ENCODE peak calls at places on chromosomes 12 and 14, in five cellular contexts. W, R, M, J and E are unnamed samples. For H3K4me1 and H3K27me3, the result is how much of the 10 kb centered on the place peaks cover.

GRCh38 chr12:131929530-131930456 is 717 bp downstream of the PUS1 start:
- DNase-seq in R (peak), J (peak), M (no peak), W (no peak), E (peak)

GRCh38 chr14:21933681-21934080 is 260.1 kb upstream of the OR4E1 start:
- DNase-seq in J (no peak), R (no peak), M (no peak), W (no peak), E (peak)

GRCh38 chr12:39404000-39404399 is 38.9 kb downstream of the KIF21A start:
- DNase-seq in J (no peak), W (no peak), M (no peak), R (no peak), E (no peak)

GRCh38 chr12:15208140-15208539 is 13.1 kb downstream of the RERG start:
- DNase-seq in R (no peak), J (no peak), M (no peak), W (no peak), E (peak)

GRCh38 chr12:10189653-10190052 is 10.8 kb downstream of the TMEM52B start:
- DNase-seq in R (no peak), M (no peak), J (peak), W (no peak), E (peak)

GRCh38 chr14:104320611-104321086 is 182.3 kb downstream of the KIF26A start:
- DNase-seq in R (peak), J (no peak), W (no peak), M (peak), E (no peak)

GRCh38 chr14:48333221-48333910 is 658.0 kb upstream of the MDGA2 start:
- DNase-seq in J (peak), R (no peak), M (no peak), W (no peak), E (no peak)

GRCh38 chr14:105458010-105458409 is 16.6 kb upstream of the CRIP2 start:
- DNase-seq in W (no peak), R (no peak), M (no peak), J (no peak), E (no peak)

GRCh38 chr12:26523708-26524150 is 309.3 kb downstream of the ITPR2 start:
- DNase-seq in J (peak), M (peak), W (peak), R (no peak), E (peak)

GRCh38 chr12:83042441-83043215 is 355.9 kb downstream of the TMTC2 start:
- DNase-seq in M (peak), J (peak), W (no peak), R (no peak), E (no peak)

GRCh38 chr14:21300892-21301291 is 21.0 kb downstream of the RPGRIP1 start:
- DNase-seq in R (peak), J (peak), W (no peak), M (no peak), E (peak)

GRCh38 chr14:36067428-36068187 is 108.9 kb downstream of the PTCSC3 start:
- DNase-seq in W (no peak), J (no peak), M (no peak), R (no peak), E (no peak)

GRCh38 chr14:106174206-106174605 is 647.8 kb downstream of the TMEM121 start:
- DNase-seq in J (no peak), M (no peak), R (no peak), W (no peak), E (no peak)

GRCh38 chr14:101501858-101502615 is 59.3 kb upstream of the DIO3 start:
- DNase-seq in M (no peak), J (no peak), W (peak), R (peak), E (no peak)

GRCh38 chr12:89827592-89827991 is 119.0 kb upstream of the ATP2B1 start:
- DNase-seq in M (no peak), R (no peak), W (no peak), J (no peak), E (no peak)

GRCh38 chr12:60072911-60073310 is 477.1 kb downstream of the SLC16A7 start:
- DNase-seq in J (peak), M (no peak), W (no peak), R (no peak), E (no peak)

GRCh38 chr14:69314327-69314726 is 54.4 kb downstream of the GALNT16 start:
- DNase-seq in J (no peak), M (peak), W (peak), R (no peak), E (no peak)

GRCh38 chr12:20483776-20484175 is 115.4 kb downstream of the PDE3A start:
- DNase-seq in J (no peak), W (no peak), M (no peak), R (no peak), E (peak)

GRCh38 chr14:57008534-57008933 is 198.3 kb upstream of the OTX2 start:
- DNase-seq in R (no peak), J (no peak), M (no peak), W (no peak), E (no peak)

GRCh38 chr14:91202234-91202974 is 42.1 kb downstream of the GPR68 start:
- DNase-seq in M (no peak), R (no peak), J (peak), W (peak), E (no peak)

GRCh38 chr14:104389326-104390220 is 190.0 kb upstream of the C14orf180 start:
- DNase-seq in M (no peak), W (peak), J (no peak), R (peak), E (no peak)

GRCh38 chr14:77197988-77198387 is 16.4 kb downstream of the TMEM63C start:
- DNase-seq in R (no peak), M (no peak), W (no peak), J (no peak), E (no peak)

GRCh38 chr14:73754911-73755360 is 40.8 kb upstream of the PNMA1 start:
- DNase-seq in M (no peak), R (peak), J (peak), W (peak), E (peak)
- H3K4me1 ChIP-seq in M (half or more), R (under half), J (half or more), W (half or more), E (under half)

DNA sequence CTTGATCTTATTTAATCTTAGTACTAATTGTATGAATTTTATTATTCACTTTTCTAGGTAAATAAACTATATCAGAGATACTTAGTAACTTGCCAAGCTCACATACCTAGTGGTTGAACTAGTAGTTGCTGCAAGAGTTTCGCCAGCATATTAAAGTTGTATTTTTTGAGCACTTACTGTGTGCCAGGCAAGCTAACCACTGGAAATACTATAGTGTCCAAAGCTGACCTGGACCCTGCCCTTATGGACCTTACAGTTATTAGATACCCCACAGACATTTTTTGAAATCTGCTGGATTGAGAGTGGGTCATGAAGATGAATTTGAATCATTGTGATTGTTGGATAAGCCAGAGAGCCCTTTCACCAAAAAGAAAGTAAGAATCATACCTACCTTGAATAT is 125.0 kb downstream of the RAD51B start:
- DNase-seq in R (no peak), J (peak), M (no peak), W (no peak), E (no peak)
- TF ChIP-seq CTCF in R (no peak), J (no peak), M (no peak), W (no peak), E (no peak)

GRCh38 chr12:6689000-6689882 is at the start of gene ZNF384:
- DNase-seq in W (peak), R (peak), M (peak), J (peak), E (peak)
- H3K27me3 ChIP-seq in W (under half), R (under half), M (under half), J (under half), E (under half)

GRCh38 chr12:124559182-124560017 is 8.0 kb downstream of the NCOR2 start:
- DNase-seq in W (no peak), R (no peak), M (no peak), J (peak), E (no peak)
- H3K4me1 ChIP-seq in W (half or more), R (under half), M (under half), J (under half), E (under half)